ENCODE peak calls at places on chromosomes 12 and 14, in five cellular contexts. W is breast epithelium, T is cardiac muscle cell, Q is adrenal gland, G is transverse colon. S is an unnamed sample. For H3K36me3, the result is how much of the 10 kb centered on the place peaks cover.

GRCh38 chr12:109718390-109718789 is 4.8 kb downstream of the FAM222A start:
- DNase-seq in T (no peak), Q (peak), G (no peak), W (no peak), S (no peak)

GRCh38 chr12:52710744-52711143 is 7.4 kb upstream of the KRT77 start:
- DNase-seq in W (no peak), Q (no peak), G (no peak), T (no peak), S (no peak)

GRCh38 chr12:51262758-51263177 is 7.4 kb downstream of the SMAGP start:
- DNase-seq in G (peak), Q (peak), W (no peak), T (peak), S (peak)

GRCh38 chr12:98838282-98838681 is 193.2 kb downstream of the APAF1 start:
- DNase-seq in T (no peak), Q (no peak), G (no peak), W (no peak), S (no peak)

GRCh38 chr14:77914073-77914721 is 114.3 kb downstream of the ADCK1 start:
- DNase-seq in W (no peak), Q (no peak), G (no peak), T (no peak), S (no peak)

GRCh38 chr12:84315926-84316325 is 596.7 kb downstream of the SLC6A15 start:
- DNase-seq in T (no peak), W (no peak), Q (no peak), G (no peak), S (no peak)

GRCh38 chr12:45338272-45338671 is 122.4 kb downstream of the ANO6 start:
- DNase-seq in G (no peak), T (no peak), Q (no peak), W (no peak), S (no peak)

GRCh38 chr12:128662106-128662505 is 161.7 kb downstream of the SLC15A4 start:
- DNase-seq in G (no peak), T (no peak), Q (no peak), W (no peak), S (no peak)

GRCh38 chr12:12263909-12264308 is 2.9 kb downstream of the LRP6 start:
- DNase-seq in G (no peak), Q (no peak), T (no peak), W (no peak), S (no peak)

GRCh38 chr12:57844725-57845477 is 1.6 kb downstream of the CTDSP2 start:
- DNase-seq in G (peak), Q (peak), W (peak), T (peak), S (peak)

GRCh38 chr12:79001404-79001803 is 136.8 kb downstream of the SYT1 start:
- DNase-seq in W (no peak), Q (no peak), G (no peak), T (no peak), S (no peak)

GRCh38 chr12:31272607-31273225 is 53.2 kb downstream of the SINHCAF start:
- DNase-seq in T (no peak), Q (no peak), W (no peak), G (no peak), S (no peak)

GRCh38 chr14:61596985-61597384 is 98.3 kb upstream of the HIF1A start:
- DNase-seq in W (no peak), T (peak), G (no peak), Q (no peak), S (no peak)

GRCh38 chr14:25052385-25052784 is 2.4 kb upstream of the STXBP6 start:
- DNase-seq in T (no peak), W (no peak), G (no peak), Q (no peak), S (no peak)

GRCh38 chr12:79128956-79129355 is 264.4 kb downstream of the SYT1 start:
- DNase-seq in G (no peak), T (no peak), W (no peak), Q (no peak), S (no peak)

GRCh38 chr12:19299765-19300164 is 139.5 kb upstream of the AEBP2 start:
- DNase-seq in W (no peak), Q (no peak), T (peak), G (no peak), S (no peak)

GRCh38 chr14:53327716-53328115 is 174.6 kb upstream of the DDHD1 start:
- DNase-seq in W (no peak), G (no peak), T (peak), Q (peak), S (no peak)

GRCh38 chr14:66645716-66646115 is 137.8 kb downstream of the GPHN start:
- DNase-seq in W (no peak), Q (no peak), T (peak), G (no peak), S (no peak)

GRCh38 chr14:47103781-47104180 is 452.2 kb upstream of the RPL10L start:
- DNase-seq in W (no peak), T (no peak), G (no peak), Q (no peak), S (no peak)
- H3K36me3 ChIP-seq in W (under half), T (under half), G (under half), Q (under half), S (under half)

DNA sequence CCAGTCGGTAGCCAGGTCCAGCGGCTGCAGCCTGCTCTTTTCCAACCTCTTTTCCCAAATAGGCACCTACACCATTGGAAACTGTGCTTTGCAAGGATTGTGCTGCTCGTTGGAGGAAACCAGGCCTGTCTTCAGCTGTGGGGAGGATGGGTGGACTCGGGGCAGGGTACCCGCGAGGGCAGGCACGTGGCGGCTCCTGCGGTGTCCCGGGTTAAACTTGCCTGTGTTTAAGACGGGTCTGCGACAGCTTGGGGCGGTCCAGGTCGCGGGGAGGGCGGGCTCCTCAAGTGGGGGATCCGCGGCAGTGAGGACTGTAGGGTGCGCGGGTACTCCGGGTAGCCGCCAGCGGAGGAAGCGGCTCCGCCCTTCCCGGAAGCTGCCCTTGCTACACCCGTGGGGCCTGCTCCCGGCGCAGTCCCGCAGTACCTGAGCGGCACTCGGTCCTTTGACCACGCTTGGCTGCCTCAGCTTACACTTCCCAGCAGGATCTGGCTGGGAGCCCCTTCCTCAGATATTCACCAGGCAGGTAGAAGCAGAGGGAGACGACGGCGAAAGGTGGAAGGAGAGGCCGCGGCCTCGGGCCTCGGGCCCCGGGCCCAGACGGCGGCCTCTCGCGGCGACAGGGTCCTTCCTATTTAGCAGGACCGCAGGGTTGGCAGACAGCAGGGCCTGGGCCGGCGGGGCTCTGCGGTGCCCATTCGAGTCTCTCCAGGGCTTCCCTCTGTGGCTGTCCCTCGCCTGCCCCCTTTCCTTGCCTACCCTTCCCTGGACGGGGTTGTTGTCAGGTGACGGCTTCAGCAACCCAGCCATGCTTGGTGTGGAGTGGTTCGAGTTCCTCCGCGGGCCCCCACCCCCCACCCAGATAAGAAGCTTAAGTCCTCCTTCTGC is 2.9 kb downstream of the TTC6 start:
- DNase-seq in Q (no peak), T (no peak), W (peak), G (peak), S (peak)
- H3K4me3 ChIP-seq in Q (no peak), T (no peak), W (peak), G (peak), S (no peak)

GRCh38 chr12:27841392-27841882 is 61.4 kb upstream of the MANSC4 start:
- DNase-seq in T (peak), G (no peak), W (no peak), Q (no peak), S (no peak)
- H3K27ac ChIP-seq in T (no peak), G (no peak), W (no peak), Q (no peak), S (no peak)

GRCh38 chr12:131740626-131741025 is 29.7 kb downstream of the SFSWAP start:
- DNase-seq in G (no peak), T (no peak), Q (no peak), W (peak), S (no peak)
- H3K36me3 ChIP-seq in G (under half), T (under half), Q (under half), W (under half), S (under half)

GRCh38 chr12:59403259-59403932 is 192.4 kb upstream of the SLC16A7 start:
- DNase-seq in W (no peak), Q (peak), T (peak), G (peak), S (peak)
- H3K4me3 ChIP-seq in W (no peak), Q (no peak), T (no peak), G (no peak), S (peak)